ENCODE peak calls at places on chromosomes 7 and 10, in five cellular contexts. One of them, this sample, is unnamed.

GRCh38 chr7:80937336-80937735 is 18.5 kb upstream of the SEMA3C start:
- DNase-seq in C1 segment of cervical spinal cord: no peak
- DNase-seq in fibroblast of lung: no peak
- DNase-seq in activated CD4-positive, CD25-positive, alpha-beta regulatory T cell: no peak
- DNase-seq in fibroblast of the conjunctiva: no peak
- DNase-seq in this sample: no peak

GRCh38 chr10:68600041-68600778 is 40.1 kb downstream of the TET1 start:
- DNase-seq in fibroblast of lung: peak
- DNase-seq in C1 segment of cervical spinal cord: peak
- DNase-seq in activated CD4-positive, CD25-positive, alpha-beta regulatory T cell: peak
- DNase-seq in fibroblast of the conjunctiva: peak
- DNase-seq in this sample: peak

GRCh38 chr10:91924212-91925021 is 847 bp downstream of the BTAF1 start:
- DNase-seq in fibroblast of the conjunctiva: no peak
- DNase-seq in fibroblast of lung: peak
- DNase-seq in activated CD4-positive, CD25-positive, alpha-beta regulatory T cell: no peak
- DNase-seq in C1 segment of cervical spinal cord: no peak
- DNase-seq in this sample: no peak

GRCh38 chr7:34036069-34036920 is 131.0 kb downstream of the BMPER start:
- DNase-seq in fibroblast of lung: peak
- DNase-seq in activated CD4-positive, CD25-positive, alpha-beta regulatory T cell: no peak
- DNase-seq in fibroblast of the conjunctiva: no peak
- DNase-seq in C1 segment of cervical spinal cord: no peak
- DNase-seq in this sample: no peak

GRCh38 chr7:102306916-102307677 is 20.4 kb downstream of the SH2B2 start:
- DNase-seq in C1 segment of cervical spinal cord: peak
- DNase-seq in fibroblast of the conjunctiva: no peak
- DNase-seq in fibroblast of lung: peak
- DNase-seq in activated CD4-positive, CD25-positive, alpha-beta regulatory T cell: no peak
- DNase-seq in this sample: no peak

GRCh38 chr7:131108212-131108980 is 219.3 kb upstream of the MKLN1 start:
- DNase-seq in fibroblast of lung: peak
- DNase-seq in fibroblast of the conjunctiva: no peak
- DNase-seq in activated CD4-positive, CD25-positive, alpha-beta regulatory T cell: no peak
- DNase-seq in C1 segment of cervical spinal cord: no peak
- DNase-seq in this sample: no peak

GRCh38 chr7:1458676-1459511 is at the start of gene MICALL2:
- DNase-seq in C1 segment of cervical spinal cord: peak
- DNase-seq in activated CD4-positive, CD25-positive, alpha-beta regulatory T cell: no peak
- DNase-seq in fibroblast of the conjunctiva: peak
- DNase-seq in fibroblast of lung: peak
- DNase-seq in this sample: peak

GRCh38 chr10:130338588-130339070 is 202.4 kb downstream of the GLRX3 start:
- DNase-seq in activated CD4-positive, CD25-positive, alpha-beta regulatory T cell: no peak
- DNase-seq in fibroblast of the conjunctiva: no peak
- DNase-seq in fibroblast of lung: no peak
- DNase-seq in C1 segment of cervical spinal cord: no peak
- DNase-seq in this sample: no peak

GRCh38 chr7:40586197-40586596 is 451.4 kb downstream of the SUGCT start:
- DNase-seq in fibroblast of lung: peak
- DNase-seq in fibroblast of the conjunctiva: peak
- DNase-seq in activated CD4-positive, CD25-positive, alpha-beta regulatory T cell: no peak
- DNase-seq in C1 segment of cervical spinal cord: no peak
- DNase-seq in this sample: no peak

GRCh38 chr10:43282881-43283280 is 16.0 kb upstream of the RASGEF1A start:
- DNase-seq in activated CD4-positive, CD25-positive, alpha-beta regulatory T cell: no peak
- DNase-seq in fibroblast of lung: no peak
- DNase-seq in C1 segment of cervical spinal cord: no peak
- DNase-seq in fibroblast of the conjunctiva: no peak
- DNase-seq in this sample: no peak

GRCh38 chr7:95342029-95342428 is 17.7 kb upstream of the PON1 start:
- DNase-seq in C1 segment of cervical spinal cord: no peak
- DNase-seq in fibroblast of lung: no peak
- DNase-seq in activated CD4-positive, CD25-positive, alpha-beta regulatory T cell: no peak
- DNase-seq in fibroblast of the conjunctiva: no peak
- DNase-seq in this sample: no peak

GRCh38 chr7:127437772-127438330 is 45.3 kb upstream of the ZNF800 start:
- DNase-seq in activated CD4-positive, CD25-positive, alpha-beta regulatory T cell: no peak
- DNase-seq in C1 segment of cervical spinal cord: no peak
- DNase-seq in fibroblast of the conjunctiva: peak
- DNase-seq in fibroblast of lung: peak
- DNase-seq in this sample: no peak

GRCh38 chr10:110865184-110865803 is 6.4 kb upstream of the PDCD4 start:
- DNase-seq in C1 segment of cervical spinal cord: no peak
- DNase-seq in fibroblast of the conjunctiva: peak
- DNase-seq in fibroblast of lung: peak
- DNase-seq in activated CD4-positive, CD25-positive, alpha-beta regulatory T cell: no peak
- DNase-seq in this sample: no peak

GRCh38 chr7:130996841-130997231 is 262.8 kb upstream of the KLF14 start:
- DNase-seq in C1 segment of cervical spinal cord: no peak
- DNase-seq in fibroblast of the conjunctiva: no peak
- DNase-seq in fibroblast of lung: no peak
- DNase-seq in activated CD4-positive, CD25-positive, alpha-beta regulatory T cell: no peak
- DNase-seq in this sample: no peak

This sample was measured in occipital lobe.